ENCODE peak calls at places on chromosomes 3 and 15, in four cellular contexts. C is fibroblast of pulmonary artery, P is astrocyte of the spinal cord, Z is fibroblast of mammary gland. Q is an unnamed sample.

GRCh38 chr15:68188647-68189046 is 16.5 kb downstream of the CALML4 start:
- DNase-seq in C (no peak), P (no peak), Z (no peak), Q (no peak)

GRCh38 chr15:69794643-69795461 is 302.9 kb downstream of the TLE3 start:
- DNase-seq in C (peak), P (peak), Z (peak), Q (peak)

GRCh38 chr15:63340878-63341277 is 40.8 kb downstream of the CA12 start:
- DNase-seq in C (no peak), P (no peak), Z (no peak), Q (no peak)

GRCh38 chr3:50542177-50543034 is 25.1 kb downstream of the C3orf18 start:
- DNase-seq in C (peak), P (peak), Z (peak), Q (peak)

GRCh38 chr15:80034633-80035032 is 24.8 kb upstream of the ZFAND6 start:
- DNase-seq in C (no peak), P (no peak), Z (no peak), Q (no peak)

GRCh38 chr3:9347887-9348286 is 15.0 kb upstream of the THUMPD3 start:
- DNase-seq in C (peak), P (peak), Z (peak), Q (peak)

GRCh38 chr3:11995061-11995460 is 9.1 kb upstream of the SYN2 start:
- DNase-seq in C (no peak), P (no peak), Z (no peak), Q (no peak)

GRCh38 chr3:39980021-39980420 is 170.6 kb downstream of the MYRIP start:
- DNase-seq in C (no peak), P (no peak), Z (no peak), Q (no peak)

GRCh38 chr15:63310646-63311045 is 33.2 kb downstream of the APH1B start:
- DNase-seq in C (peak), P (no peak), Z (no peak), Q (no peak)

GRCh38 chr3:69290006-69290405 is 95.9 kb downstream of the FRMD4B start:
- DNase-seq in C (no peak), P (no peak), Z (peak), Q (no peak)

GRCh38 chr15:58967479-58967878 is 20.0 kb upstream of the RNF111 start:
- DNase-seq in C (no peak), P (no peak), Z (no peak), Q (no peak)

GRCh38 chr3:146142757-146143156 is 18.2 kb downstream of the PLOD2 start:
- DNase-seq in C (peak), P (peak), Z (peak), Q (peak)

GRCh38 chr3:177753498-177754155 is 556.3 kb upstream of the TBL1XR1 start:
- DNase-seq in C (no peak), P (no peak), Z (peak), Q (peak)

GRCh38 chr15:31328425-31328998 is 1.9 kb downstream of the KLF13 start:
- DNase-seq in C (peak), P (peak), Z (peak), Q (peak)

GRCh38 chr15:96342611-96343528 is 12.4 kb downstream of the NR2F2 start:
- DNase-seq in C (peak), P (peak), Z (peak), Q (no peak)

GRCh38 chr15:70826634-70827033 is 27.3 kb downstream of the LARP6 start:
- DNase-seq in C (peak), P (peak), Z (peak), Q (peak)

GRCh38 chr3:172106989-172107388 is 67.6 kb downstream of the FNDC3B start:
- DNase-seq in C (no peak), P (no peak), Z (no peak), Q (no peak)

GRCh38 chr15:89430530-89431341 is 65.6 kb downstream of the RHCG start:
- DNase-seq in C (peak), P (peak), Z (peak), Q (peak)

GRCh38 chr15:66024998-66025397 is 155.7 kb downstream of the RAB11A start:
- DNase-seq in C (no peak), P (peak), Z (peak), Q (peak)

GRCh38 chr3:177069514-177070329 is 127.6 kb downstream of the TBL1XR1 start:
- DNase-seq in C (no peak), P (peak), Z (peak), Q (peak)

GRCh38 chr3:13120928-13121552 is 47.8 kb upstream of the IQSEC1 start:
- DNase-seq in C (no peak), P (no peak), Z (no peak), Q (no peak)

GRCh38 chr15:46309914-46310313 is 675.1 kb downstream of the SQOR start:
- DNase-seq in C (no peak), P (no peak), Z (no peak), Q (no peak)

GRCh38 chr15:91871138-91871537 is 17.6 kb downstream of the SLCO3A1 start:
- DNase-seq in C (no peak), P (no peak), Z (no peak), Q (no peak)

GRCh38 chr15:90035095-90035834 is 34.1 kb downstream of the ZNF710 start:
- DNase-seq in C (peak), P (peak), Z (peak), Q (no peak)

GRCh38 chr3:133573054-133573628 is 345 bp upstream of the CDV3 start:
- DNase-seq in C (peak), P (peak), Z (peak), Q (peak)

GRCh38 chr3:50124363-50125226 is 30.5 kb upstream of the SEMA3F start:
- DNase-seq in C (no peak), P (no peak), Z (no peak), Q (no peak)

GRCh38 chr3:115667175-115668065 is 44.1 kb downstream of the GAP43 start:
- DNase-seq in C (no peak), P (peak), Z (peak), Q (no peak)

GRCh38 chr15:51863131-51863530 is 33.7 kb downstream of the TMOD3 start:
- DNase-seq in C (no peak), P (no peak), Z (no peak), Q (no peak)

GRCh38 chr3:192409203-192409837 is 318.0 kb downstream of the FGF12 start:
- DNase-seq in C (peak), P (peak), Z (peak), Q (no peak)

GRCh38 chr3:152405915-152406802 is 137.4 kb downstream of the MBNL1 start:
- DNase-seq in C (peak), P (peak), Z (peak), Q (peak)

GRCh38 chr15:72796515-72797337 is 13.2 kb upstream of the ADPGK start:
- DNase-seq in C (peak), P (peak), Z (peak), Q (no peak)

GRCh38 chr3:188234172-188234571 is 80.2 kb downstream of the LPP start:
- DNase-seq in C (no peak), P (peak), Z (peak), Q (peak)
- TF ChIP-seq CTCF in C (no peak), P (no peak), Z (no peak), Q (no peak)

DNA sequence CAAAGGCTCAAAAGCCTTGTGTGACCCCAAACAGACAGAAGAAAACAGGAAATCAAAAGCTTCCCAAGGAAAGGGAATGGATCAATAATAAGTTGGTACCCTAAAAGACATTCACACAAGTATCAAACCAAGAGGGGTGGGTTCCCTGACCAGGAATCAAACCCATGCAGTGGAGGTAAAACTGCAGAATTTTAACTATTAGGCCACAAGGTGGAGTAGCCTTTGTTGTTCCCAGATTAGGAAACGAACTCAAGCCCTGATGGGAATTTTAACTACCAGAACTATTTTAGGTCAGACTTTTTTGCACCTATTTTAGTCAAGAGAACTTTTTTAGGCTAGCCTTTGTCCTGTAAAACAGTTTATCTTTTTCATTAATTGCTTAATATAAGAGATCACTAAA is 31.4 kb downstream of the SETMAR start:
- DNase-seq in C (no peak), P (no peak), Z (no peak), Q (no peak)
- TF ChIP-seq CTCF in C (peak), P (peak), Z (peak), Q (peak)

DNA sequence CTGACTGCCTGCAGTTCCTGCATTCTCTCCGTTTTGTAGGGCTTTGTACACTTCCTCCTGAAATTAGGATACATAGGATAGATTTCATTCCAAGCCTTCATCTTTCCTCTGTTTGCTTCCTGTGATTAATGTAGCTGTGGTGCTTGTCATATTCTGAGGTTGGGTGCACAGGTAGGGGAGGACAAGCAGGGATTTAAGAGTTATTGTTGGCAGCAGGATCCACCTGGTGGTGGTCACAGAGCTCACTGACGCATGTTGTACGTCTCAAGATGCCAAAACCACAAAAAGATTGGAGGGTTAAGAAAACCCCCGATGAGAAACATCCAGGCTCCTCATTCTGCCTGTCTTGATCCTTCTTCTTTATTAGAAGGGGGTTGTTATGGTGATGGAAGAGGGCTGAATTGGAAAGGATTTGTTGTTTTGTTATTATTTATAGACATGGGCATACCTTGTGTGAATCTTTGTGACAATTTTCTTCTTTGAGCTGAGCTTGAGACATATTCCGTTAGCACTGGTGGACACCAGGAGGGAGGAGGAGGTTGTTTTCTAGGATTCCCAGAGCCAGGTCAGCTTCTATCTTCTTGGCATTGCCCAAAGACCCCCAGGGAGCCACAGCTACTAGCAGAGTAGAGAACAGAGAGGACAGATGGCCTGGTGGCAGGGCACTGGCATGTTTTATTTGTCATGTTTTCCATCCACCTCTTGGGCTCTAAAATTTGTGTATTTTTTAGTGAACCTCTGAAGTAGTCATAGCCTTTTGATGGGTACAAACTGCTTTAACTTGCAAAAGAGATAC is 57.7 kb upstream of the LARS2 start:
- DNase-seq in C (no peak), P (no peak), Z (no peak), Q (no peak)
- TF ChIP-seq CTCF in C (no peak), P (no peak), Z (no peak), Q (no peak)

GRCh38 chr3:79517766-79518413 is 249.9 kb downstream of the ROBO1 start:
- DNase-seq in C (peak), P (peak), Z (peak), Q (peak)
- TF ChIP-seq CTCF in C (peak), P (peak), Z (peak), Q (peak)

DNA sequence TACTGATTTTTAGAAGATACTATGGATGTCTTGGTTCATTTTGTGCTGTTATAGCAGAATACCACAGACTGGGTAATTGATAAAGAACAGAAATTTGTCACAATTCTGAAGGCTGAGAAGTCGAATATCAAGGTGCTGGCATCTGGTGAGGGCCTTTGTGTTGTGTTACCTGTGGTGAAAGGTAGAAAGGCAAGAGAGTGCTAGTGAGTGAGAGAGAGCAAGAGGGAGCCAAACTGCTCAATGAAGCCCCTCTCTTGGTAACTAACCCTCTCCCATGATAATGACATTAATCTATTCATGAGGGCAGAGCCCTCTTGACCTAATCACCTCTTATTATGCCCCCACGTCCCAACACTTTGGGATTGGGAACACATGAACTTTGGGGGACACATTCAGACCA is 31.3 kb downstream of the PDCD6IP start:
- DNase-seq in C (no peak), P (no peak), Z (no peak), Q (no peak)
- TF ChIP-seq CTCF in C (no peak), P (no peak), Z (no peak), Q (no peak)

DNA sequence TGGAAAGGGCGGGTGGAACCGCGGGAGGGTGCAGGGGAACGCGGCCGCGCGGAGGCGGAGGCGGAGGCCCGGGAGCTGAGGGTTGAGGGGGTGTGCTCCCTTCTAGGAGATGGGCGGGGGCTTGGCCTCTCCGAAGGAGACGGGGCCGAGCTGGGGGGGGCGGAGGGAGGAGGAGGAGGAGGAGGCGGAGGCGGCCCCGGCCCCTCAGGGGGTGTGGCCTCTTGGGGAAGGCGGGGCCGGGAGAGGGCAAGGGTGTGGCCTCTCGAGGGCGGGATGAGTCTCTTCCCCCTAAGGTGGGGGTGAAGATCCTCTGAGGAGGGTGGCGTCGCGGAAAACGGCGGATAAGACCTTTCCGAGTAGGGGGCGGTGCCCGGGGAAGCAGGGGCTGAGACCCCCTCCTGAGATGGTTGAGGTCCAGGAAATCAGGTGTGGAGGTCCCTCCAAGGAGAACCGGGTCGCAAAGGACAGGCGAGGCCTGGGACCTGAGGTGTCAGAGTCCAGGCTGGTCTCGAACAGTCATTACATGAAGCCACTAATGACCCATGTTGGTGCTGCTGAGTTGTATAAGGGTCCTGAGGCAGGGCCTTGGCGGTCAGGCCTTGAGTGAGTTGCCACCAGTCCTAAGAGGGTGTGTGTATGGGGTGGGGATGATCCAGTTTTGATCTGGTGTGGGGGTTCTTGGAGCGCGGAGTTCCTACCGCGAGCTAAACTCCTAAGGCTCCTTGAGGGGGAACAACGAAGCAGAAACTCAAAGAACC is 759 bp downstream of the WDR6 start:
- DNase-seq in C (peak), P (peak), Z (peak), Q (peak)
- TF ChIP-seq CTCF in C (no peak), P (no peak), Z (no peak), Q (peak)

GRCh38 chr3:121821421-121822199 is 13.2 kb downstream of the IQCB1 start:
- DNase-seq in C (peak), P (peak), Z (no peak), Q (no peak)
- TF ChIP-seq CTCF in C (no peak), P (no peak), Z (no peak), Q (no peak)

DNA sequence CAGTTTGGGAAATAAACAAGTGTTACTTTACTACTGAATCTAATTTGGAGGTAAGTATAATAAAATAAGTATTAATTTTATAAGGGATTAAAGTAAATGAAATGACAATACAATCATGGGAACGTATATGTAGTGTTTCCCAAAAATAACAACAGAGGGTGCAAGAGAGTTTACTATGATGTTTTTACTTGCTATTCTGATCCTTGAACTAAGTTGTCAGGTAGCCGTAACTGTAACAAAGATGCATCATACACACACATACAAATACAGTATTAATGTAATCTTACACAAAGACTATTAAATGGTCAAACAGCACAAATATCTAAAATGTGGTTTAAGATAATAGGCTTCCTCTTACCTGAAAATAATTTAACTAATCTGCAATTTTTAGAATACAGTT is 311.4 kb downstream of the TBC1D5 start:
- DNase-seq in C (peak), P (peak), Z (peak), Q (peak)
- TF ChIP-seq CTCF in C (peak), P (peak), Z (peak), Q (peak)

GRCh38 chr3:14145670-14146380 is 21.0 kb downstream of the TMEM43 start:
- DNase-seq in C (no peak), P (no peak), Z (no peak), Q (no peak)
- TF ChIP-seq CTCF in C (no peak), P (no peak), Z (no peak), Q (peak)

Q was measured in HFFc6.